ENCODE peak calls at places on chromosomes 2 and 18, in four cellular contexts. X is A549, Z is HCT116, A is DND-41. G is an unnamed sample.

GRCh38 chr18:23981369-23981768 is 33.2 kb upstream of the TTC39C start:
- DNase-seq in Z (no peak), X (no peak), A (no peak), G (peak)

GRCh38 chr2:200127852-200128251 is 172.5 kb downstream of the MAIP1 start:
- DNase-seq in X (peak), A (no peak), Z (no peak), G (no peak)

GRCh38 chr2:38130877-38131276 is 54.9 kb upstream of the CYP1B1 start:
- DNase-seq in X (no peak), A (no peak), Z (no peak), G (no peak)

GRCh38 chr18:57585846-57586242 is 658 bp downstream of the FECH start:
- DNase-seq in A (no peak), Z (no peak), X (no peak), G (peak)

GRCh38 chr2:42141687-42142475 is 27.3 kb upstream of the EML4 start:
- DNase-seq in X (peak), A (no peak), Z (no peak), G (peak)

GRCh38 chr2:237625216-237625705 is 2.1 kb upstream of the LRRFIP1 start:
- DNase-seq in X (no peak), Z (no peak), A (no peak), G (no peak)

GRCh38 chr2:101057051-101057933 is 55.2 kb downstream of the RPL31 start:
- DNase-seq in Z (no peak), A (no peak), X (no peak), G (no peak)

GRCh38 chr2:189234991-189235390 is 55.4 kb upstream of the COL5A2 start:
- DNase-seq in Z (no peak), A (no peak), X (no peak), G (no peak)

GRCh38 chr2:6554403-6554802 is 311.3 kb downstream of the CMPK2 start:
- DNase-seq in A (no peak), Z (no peak), X (no peak), G (no peak)

GRCh38 chr2:189221811-189222210 is 42.2 kb upstream of the COL5A2 start:
- DNase-seq in X (peak), Z (no peak), A (no peak), G (no peak)

GRCh38 chr2:158753561-158754302 is 41.4 kb upstream of the DAPL1 start:
- DNase-seq in X (peak), A (peak), Z (peak), G (peak)

GRCh38 chr2:2800001-2800400 is 468.9 kb upstream of the MYT1L start:
- DNase-seq in Z (no peak), X (no peak), A (no peak), G (no peak)

GRCh38 chr2:172358784-172359556 is 68.4 kb upstream of the ITGA6 start:
- DNase-seq in Z (no peak), A (no peak), X (no peak), G (no peak)

GRCh38 chr2:241148239-241148638 is 1.0 kb downstream of the PASK start:
- DNase-seq in A (no peak), Z (no peak), X (no peak), G (peak)

GRCh38 chr2:234789926-234790325 is 161.9 kb upstream of the SH3BP4 start:
- DNase-seq in X (no peak), Z (no peak), A (no peak), G (no peak)

GRCh38 chr18:56312554-56312953 is 325.8 kb downstream of the TXNL1 start:
- DNase-seq in A (no peak), Z (no peak), X (no peak), G (no peak)

GRCh38 chr2:28280576-28280975 is 112.1 kb upstream of the FOSL2 start:
- DNase-seq in A (no peak), Z (no peak), X (no peak), G (no peak)

GRCh38 chr2:67581751-67582150 is 184.6 kb downstream of the ETAA1 start:
- DNase-seq in A (no peak), X (no peak), Z (no peak), G (peak)

GRCh38 chr2:181859123-181859522 is 32.4 kb upstream of the ITPRID2 start:
- DNase-seq in X (no peak), Z (no peak), A (no peak), G (no peak)

GRCh38 chr2:6073260-6074141 is 381.3 kb downstream of the SOX11 start:
- DNase-seq in A (no peak), X (no peak), Z (no peak), G (no peak)

GRCh38 chr2:104890092-104890393 is 36.1 kb downstream of the POU3F3 start:
- DNase-seq in A (no peak), Z (no peak), X (no peak), G (no peak)

GRCh38 chr2:70939847-70940580 is 4.3 kb downstream of the ATP6V1B1 start:
- DNase-seq in X (no peak), Z (no peak), A (no peak), G (no peak)

GRCh38 chr2:181131584-181131983 is 151.2 kb downstream of the UBE2E3 start:
- DNase-seq in X (no peak), A (no peak), Z (no peak), G (no peak)

GRCh38 chr2:167100526-167100925 is 212.2 kb downstream of the XIRP2 start:
- DNase-seq in A (no peak), Z (no peak), X (no peak), G (no peak)

GRCh38 chr2:127753374-127753773 is 52.1 kb downstream of the SFT2D3 start:
- DNase-seq in X (no peak), A (no peak), Z (no peak), G (no peak)

GRCh38 chr18:78414302-78414701 is 565.3 kb upstream of the SALL3 start:
- DNase-seq in A (no peak), Z (no peak), X (no peak), G (no peak)

GRCh38 chr2:234635284-234635683 is 138.4 kb upstream of the ARL4C start:
- DNase-seq in Z (no peak), X (no peak), A (no peak), G (no peak)

GRCh38 chr18:70620837-70621612 is 332.2 kb downstream of the SOCS6 start:
- DNase-seq in A (no peak), Z (no peak), X (no peak), G (no peak)

GRCh38 chr2:171547256-171547655 is 25.0 kb downstream of the CYBRD1 start:
- DNase-seq in X (no peak), A (no peak), Z (no peak), G (no peak)

GRCh38 chr18:2716394-2717326 is 61.1 kb downstream of the SMCHD1 start:
- DNase-seq in A (no peak), X (no peak), Z (no peak), G (no peak)

GRCh38 chr2:154914606-154915005 is 216.1 kb downstream of the KCNJ3 start:
- DNase-seq in A (no peak), Z (no peak), X (no peak), G (no peak)

GRCh38 chr2:71006955-71007799 is 12.5 kb upstream of the TEX261 start:
- DNase-seq in X (no peak), A (no peak), Z (no peak), G (no peak)

GRCh38 chr2:98468621-98469236 is 24.1 kb downstream of the INPP4A start:
- DNase-seq in A (no peak), Z (no peak), X (no peak), G (no peak)

GRCh38 chr2:171568085-171568484 is 45.8 kb downstream of the CYBRD1 start:
- DNase-seq in A (no peak), X (no peak), Z (no peak), G (peak)

GRCh38 chr2:98775146-98775988 is 44.4 kb upstream of the MGAT4A start:
- DNase-seq in Z (no peak), A (no peak), X (no peak), G (no peak)

GRCh38 chr18:44716697-44717163 is 36.0 kb downstream of the SETBP1 start:
- DNase-seq in Z (no peak), X (no peak), A (no peak), G (no peak)

GRCh38 chr18:13043066-13043465 is 51.9 kb downstream of the CEP192 start:
- DNase-seq in X (no peak), A (no peak), Z (no peak), G (no peak)

DNA sequence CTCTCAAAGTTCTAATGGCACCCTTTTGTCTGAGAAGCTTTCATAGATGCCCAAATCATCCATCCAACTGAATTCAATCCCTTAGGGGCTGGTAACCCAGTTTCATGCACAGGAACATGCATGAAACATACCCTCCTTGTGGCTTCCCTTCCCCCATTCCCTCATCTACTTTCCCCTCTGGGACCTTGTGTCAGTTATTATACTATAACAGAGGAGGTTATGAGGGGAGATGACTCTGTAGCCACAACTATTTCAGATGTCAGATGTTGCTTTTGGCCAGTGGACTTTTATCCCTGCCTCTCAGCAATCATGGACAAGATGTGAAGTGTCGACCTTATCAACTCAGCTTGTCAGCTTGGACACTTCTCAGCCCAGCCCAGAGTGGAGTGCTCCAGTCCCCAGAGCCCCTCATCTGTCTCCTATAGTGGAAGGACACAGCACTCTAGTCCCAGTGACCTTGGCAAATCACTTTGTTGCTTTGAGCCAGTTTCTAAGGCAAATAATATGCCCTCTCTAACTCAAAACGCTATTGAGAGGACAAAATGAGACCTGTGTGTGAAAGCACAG is 8.4 kb downstream of the DHRS9 start:
- DNase-seq in X (no peak), Z (no peak), A (no peak), G (no peak)
- H3K4me3 ChIP-seq in X (no peak), Z (no peak), A (no peak), G (no peak)

DNA sequence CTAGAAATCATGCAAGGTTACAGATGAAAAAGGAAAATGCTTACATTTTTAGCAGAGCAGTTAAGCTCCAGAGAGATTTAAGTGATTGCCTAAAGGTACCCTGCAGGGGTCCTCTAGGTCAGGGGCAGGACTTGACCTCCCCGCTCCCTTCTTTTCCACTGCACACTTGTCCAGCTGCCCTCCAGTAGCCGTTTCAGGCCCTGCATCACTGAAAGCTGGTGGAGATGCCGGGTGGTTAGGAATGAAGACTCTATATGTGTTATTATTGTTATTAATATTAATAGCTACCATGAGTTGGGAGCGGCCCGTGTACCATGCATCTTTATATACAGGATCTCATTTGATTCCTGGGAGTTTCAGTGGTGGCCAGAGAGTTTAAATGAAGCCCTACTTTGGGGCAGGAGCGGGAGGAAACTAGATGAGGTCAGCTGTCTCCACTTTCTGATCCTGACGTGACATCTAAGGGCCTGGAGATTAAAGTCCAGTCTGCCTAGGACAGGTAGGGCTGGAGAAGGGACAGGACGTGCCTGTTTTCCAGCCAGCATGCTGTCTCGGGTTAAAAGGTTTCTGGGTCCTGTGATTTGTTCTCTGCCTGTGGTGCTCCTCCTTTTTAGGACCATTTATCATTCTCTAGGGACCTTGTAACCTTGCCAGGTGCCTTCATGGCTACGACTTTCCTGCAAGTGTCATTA is 2.1 kb downstream of the TMEM37 start:
- DNase-seq in A (no peak), X (no peak), Z (no peak), G (no peak)
- H3K4me2 ChIP-seq in A (no peak), X (no peak), Z (no peak), G (no peak)

GRCh38 chr2:152710713-152711112 is 6.5 kb downstream of the PRPF40A start:
- DNase-seq in X (no peak), Z (no peak), A (no peak), G (no peak)
- H3K27ac ChIP-seq in X (no peak), Z (no peak), A (no peak), G (no peak)

GRCh38 chr2:84942166-84942565 is 28.8 kb upstream of the KCMF1 start:
- DNase-seq in X (no peak), A (no peak), Z (no peak), G (no peak)

GRCh38 chr2:84947010-84947593 is 23.9 kb upstream of the KCMF1 start:
- DNase-seq in Z (no peak), X (no peak), A (no peak), G (no peak)

GRCh38 chr2:84942964-84943421 is 28.0 kb upstream of the KCMF1 start:
- DNase-seq in A (no peak), X (no peak), Z (no peak), G (peak)

GRCh38 chr2:84946204-84947009 is 24.6 kb upstream of the KCMF1 start:
- DNase-seq in Z (peak), X (peak), A (no peak), G (peak)

DNA sequence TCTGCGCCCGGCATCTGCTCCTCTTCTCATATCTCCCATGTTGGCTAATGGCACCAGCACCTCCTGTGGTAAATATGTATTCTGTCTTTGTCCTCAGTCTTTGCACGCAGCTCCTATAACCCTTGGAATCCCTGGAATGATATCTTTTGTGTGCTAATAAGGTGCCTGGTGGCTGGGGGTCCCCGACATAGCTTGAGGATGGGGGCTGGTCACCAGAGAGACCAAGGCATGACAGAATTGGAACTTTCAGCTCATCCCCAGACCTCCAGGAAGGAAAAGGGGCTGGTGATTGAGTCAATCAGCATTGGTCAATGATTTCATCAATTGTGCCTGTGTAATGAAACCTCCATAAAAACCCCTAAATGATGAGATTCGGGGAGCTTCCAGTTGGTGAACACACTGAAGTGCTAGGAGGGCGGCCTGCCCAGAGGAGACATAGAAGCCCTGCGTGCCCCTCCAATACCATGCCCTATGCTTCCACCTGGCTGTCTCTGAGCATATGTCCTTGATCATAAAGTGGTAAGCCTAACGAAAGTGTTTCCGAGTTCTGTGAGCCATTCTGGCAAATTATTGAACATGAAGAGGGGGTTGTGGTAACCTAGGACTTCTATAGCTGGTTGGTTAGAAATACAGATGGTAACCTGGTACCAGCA is 26.6 kb upstream of the KCMF1 start:
- DNase-seq in X (no peak), A (no peak), Z (no peak), G (no peak)
- H3K4me3 ChIP-seq in X (no peak), A (no peak), Z (no peak), G (no peak)

DNA sequence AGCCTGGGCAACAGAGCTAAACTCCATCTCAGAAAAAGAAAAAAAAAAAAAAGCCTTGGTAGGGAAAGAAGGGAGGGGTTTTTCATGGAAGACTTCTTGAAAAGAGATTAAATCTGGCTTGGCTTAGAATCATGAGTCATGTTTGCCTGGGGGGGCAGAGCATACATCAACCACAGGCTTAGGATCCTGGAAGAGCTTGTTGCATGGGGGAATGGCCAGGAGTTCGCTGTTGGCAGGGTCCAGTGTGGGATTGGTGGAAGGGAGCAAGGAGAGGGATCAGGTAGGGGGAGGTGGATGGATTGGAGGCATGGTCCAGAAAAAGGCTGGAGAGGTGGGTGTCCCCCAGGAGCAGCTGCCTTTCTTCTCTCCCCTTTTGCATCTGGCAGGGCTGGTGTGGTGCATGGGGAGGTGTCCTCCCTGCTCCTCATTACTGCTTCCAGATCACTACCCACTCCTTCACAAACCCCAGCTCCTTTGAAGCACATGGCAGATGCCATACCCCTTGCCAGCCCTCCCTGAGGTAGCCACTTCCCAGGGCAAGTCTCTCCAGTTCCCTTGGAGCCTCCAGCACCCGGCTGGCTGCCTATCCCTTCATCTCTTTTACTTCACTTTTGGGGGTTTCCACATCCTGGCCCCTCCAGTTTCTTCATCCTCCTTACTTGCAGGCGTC is 2.5 kb downstream of the ARMC9 start:
- DNase-seq in A (no peak), X (no peak), Z (no peak), G (no peak)
- H3K4me2 ChIP-seq in A (no peak), X (no peak), Z (no peak), G (no peak)

G was measured in OCI-LY7.